ENCODE peak calls at places on chromosomes 1 and 21, in five cellular contexts. One of them, this sample, is unnamed.

GRCh38 chr1:108017698-108018097 is 52.7 kb upstream of the VAV3 start:
- DNase-seq in fibroblast of mammary gland: peak
- DNase-seq in caudate nucleus: no peak
- DNase-seq in renal cortical epithelial cell: peak
- DNase-seq in activated CD4-positive, alpha-beta T cell treated with anti-CD3 and anti-CD28 coated beads for 48 hours: no peak
- DNase-seq in this sample: no peak

GRCh38 chr1:25568834-25569598 is 25.6 kb downstream of the LDLRAP1 start:
- DNase-seq in fibroblast of mammary gland: peak
- DNase-seq in caudate nucleus: no peak
- DNase-seq in renal cortical epithelial cell: no peak
- DNase-seq in activated CD4-positive, alpha-beta T cell treated with anti-CD3 and anti-CD28 coated beads for 48 hours: peak
- DNase-seq in this sample: no peak

GRCh38 chr1:21766210-21766609 is 16.7 kb downstream of the USP48 start:
- DNase-seq in fibroblast of mammary gland: no peak
- DNase-seq in caudate nucleus: no peak
- DNase-seq in renal cortical epithelial cell: no peak
- DNase-seq in activated CD4-positive, alpha-beta T cell treated with anti-CD3 and anti-CD28 coated beads for 48 hours: no peak
- DNase-seq in this sample: no peak

GRCh38 chr1:23657659-23658275 is 33.8 kb upstream of the RPL11 start:
- DNase-seq in fibroblast of mammary gland: peak
- DNase-seq in caudate nucleus: no peak
- DNase-seq in renal cortical epithelial cell: peak
- DNase-seq in activated CD4-positive, alpha-beta T cell treated with anti-CD3 and anti-CD28 coated beads for 48 hours: peak
- DNase-seq in this sample: no peak

GRCh38 chr21:33685613-33686197 is 43.4 kb downstream of the ITSN1 start:
- DNase-seq in fibroblast of mammary gland: peak
- DNase-seq in caudate nucleus: no peak
- DNase-seq in renal cortical epithelial cell: peak
- DNase-seq in activated CD4-positive, alpha-beta T cell treated with anti-CD3 and anti-CD28 coated beads for 48 hours: no peak
- DNase-seq in this sample: no peak

GRCh38 chr1:165886988-165887387 is 59.6 kb downstream of the UCK2 start:
- DNase-seq in fibroblast of mammary gland: no peak
- DNase-seq in caudate nucleus: no peak
- DNase-seq in renal cortical epithelial cell: peak
- DNase-seq in activated CD4-positive, alpha-beta T cell treated with anti-CD3 and anti-CD28 coated beads for 48 hours: no peak
- DNase-seq in this sample: no peak

GRCh38 chr1:19484793-19485361 is 462 bp downstream of the CAPZB start:
- DNase-seq in fibroblast of mammary gland: no peak
- DNase-seq in caudate nucleus: no peak
- DNase-seq in renal cortical epithelial cell: no peak
- DNase-seq in activated CD4-positive, alpha-beta T cell treated with anti-CD3 and anti-CD28 coated beads for 48 hours: peak
- DNase-seq in this sample: no peak

GRCh38 chr1:59678065-59678808 is 136.5 kb upstream of the HOOK1 start:
- DNase-seq in fibroblast of mammary gland: no peak
- DNase-seq in caudate nucleus: no peak
- DNase-seq in renal cortical epithelial cell: no peak
- DNase-seq in activated CD4-positive, alpha-beta T cell treated with anti-CD3 and anti-CD28 coated beads for 48 hours: no peak
- DNase-seq in this sample: no peak

GRCh38 chr1:193569696-193570269 is 383.4 kb upstream of the B3GALT2 start:
- DNase-seq in fibroblast of mammary gland: peak
- DNase-seq in caudate nucleus: no peak
- DNase-seq in renal cortical epithelial cell: peak
- DNase-seq in activated CD4-positive, alpha-beta T cell treated with anti-CD3 and anti-CD28 coated beads for 48 hours: no peak
- DNase-seq in this sample: no peak

GRCh38 chr1:45421935-45422334 is 69.0 kb downstream of the TESK2 start:
- DNase-seq in fibroblast of mammary gland: no peak
- DNase-seq in caudate nucleus: no peak
- DNase-seq in renal cortical epithelial cell: no peak
- DNase-seq in activated CD4-positive, alpha-beta T cell treated with anti-CD3 and anti-CD28 coated beads for 48 hours: no peak
- DNase-seq in this sample: no peak

GRCh38 chr1:11145741-11146140 is 43.4 kb upstream of the ANGPTL7 start:
- DNase-seq in fibroblast of mammary gland: no peak
- DNase-seq in caudate nucleus: no peak
- DNase-seq in renal cortical epithelial cell: no peak
- DNase-seq in activated CD4-positive, alpha-beta T cell treated with anti-CD3 and anti-CD28 coated beads for 48 hours: no peak
- DNase-seq in this sample: no peak

GRCh38 chr1:171940373-171940772 is 99.1 kb downstream of the DNM3 start:
- DNase-seq in fibroblast of mammary gland: peak
- DNase-seq in caudate nucleus: no peak
- DNase-seq in renal cortical epithelial cell: peak
- DNase-seq in activated CD4-positive, alpha-beta T cell treated with anti-CD3 and anti-CD28 coated beads for 48 hours: no peak
- DNase-seq in this sample: no peak

GRCh38 chr21:35120631-35121180 is 71.6 kb upstream of the RUNX1 start:
- DNase-seq in fibroblast of mammary gland: no peak
- DNase-seq in caudate nucleus: no peak
- DNase-seq in renal cortical epithelial cell: no peak
- DNase-seq in activated CD4-positive, alpha-beta T cell treated with anti-CD3 and anti-CD28 coated beads for 48 hours: no peak
- DNase-seq in this sample: no peak

GRCh38 chr1:203628997-203629508 is 2.4 kb downstream of the ATP2B4 start:
- DNase-seq in fibroblast of mammary gland: no peak
- DNase-seq in caudate nucleus: no peak
- DNase-seq in renal cortical epithelial cell: no peak
- DNase-seq in activated CD4-positive, alpha-beta T cell treated with anti-CD3 and anti-CD28 coated beads for 48 hours: no peak
- DNase-seq in this sample: no peak

GRCh38 chr1:55259906-55260608 is 44.9 kb upstream of the USP24 start:
- DNase-seq in fibroblast of mammary gland: no peak
- DNase-seq in caudate nucleus: no peak
- DNase-seq in renal cortical epithelial cell: no peak
- DNase-seq in activated CD4-positive, alpha-beta T cell treated with anti-CD3 and anti-CD28 coated beads for 48 hours: no peak
- DNase-seq in this sample: no peak

GRCh38 chr1:174999926-175000696 is at the start of gene CACYBP:
- DNase-seq in fibroblast of mammary gland: peak
- DNase-seq in caudate nucleus: no peak
- DNase-seq in renal cortical epithelial cell: peak
- DNase-seq in activated CD4-positive, alpha-beta T cell treated with anti-CD3 and anti-CD28 coated beads for 48 hours: peak
- DNase-seq in this sample: peak

GRCh38 chr1:197600751-197601150 is 174.5 kb downstream of the DENND1B start:
- DNase-seq in fibroblast of mammary gland: no peak
- DNase-seq in caudate nucleus: no peak
- DNase-seq in renal cortical epithelial cell: no peak
- DNase-seq in activated CD4-positive, alpha-beta T cell treated with anti-CD3 and anti-CD28 coated beads for 48 hours: no peak
- DNase-seq in this sample: no peak

GRCh38 chr1:183554577-183554976 is 35.7 kb downstream of the NCF2 start:
- DNase-seq in fibroblast of mammary gland: no peak
- DNase-seq in caudate nucleus: no peak
- DNase-seq in renal cortical epithelial cell: no peak
- DNase-seq in activated CD4-positive, alpha-beta T cell treated with anti-CD3 and anti-CD28 coated beads for 48 hours: no peak
- DNase-seq in this sample: no peak

GRCh38 chr1:218344814-218345672 is at the start of gene TGFB2:
- DNase-seq in fibroblast of mammary gland: peak
- DNase-seq in caudate nucleus: peak
- DNase-seq in renal cortical epithelial cell: peak
- DNase-seq in activated CD4-positive, alpha-beta T cell treated with anti-CD3 and anti-CD28 coated beads for 48 hours: peak
- DNase-seq in this sample: peak

GRCh38 chr1:21764615-21765423 is 18.1 kb downstream of the USP48 start:
- DNase-seq in fibroblast of mammary gland: peak
- DNase-seq in caudate nucleus: no peak
- DNase-seq in renal cortical epithelial cell: peak
- DNase-seq in activated CD4-positive, alpha-beta T cell treated with anti-CD3 and anti-CD28 coated beads for 48 hours: peak
- DNase-seq in this sample: peak

GRCh38 chr1:181189691-181190361 is 101.3 kb downstream of the IER5 start:
- DNase-seq in fibroblast of mammary gland: peak
- DNase-seq in caudate nucleus: peak
- DNase-seq in renal cortical epithelial cell: peak
- DNase-seq in activated CD4-positive, alpha-beta T cell treated with anti-CD3 and anti-CD28 coated beads for 48 hours: peak
- DNase-seq in this sample: peak

GRCh38 chr1:76491737-76492136 is 375.5 kb upstream of the ST6GALNAC5 start:
- DNase-seq in fibroblast of mammary gland: no peak
- DNase-seq in caudate nucleus: no peak
- DNase-seq in renal cortical epithelial cell: no peak
- DNase-seq in activated CD4-positive, alpha-beta T cell treated with anti-CD3 and anti-CD28 coated beads for 48 hours: no peak
- DNase-seq in this sample: no peak

GRCh38 chr1:168799918-168800605 is 71.1 kb upstream of the DPT start:
- DNase-seq in fibroblast of mammary gland: no peak
- DNase-seq in caudate nucleus: no peak
- DNase-seq in renal cortical epithelial cell: peak
- DNase-seq in activated CD4-positive, alpha-beta T cell treated with anti-CD3 and anti-CD28 coated beads for 48 hours: no peak
- DNase-seq in this sample: no peak

GRCh38 chr1:41028034-41028642 is 6.6 kb upstream of the SLFNL1 start:
- DNase-seq in fibroblast of mammary gland: no peak
- DNase-seq in caudate nucleus: no peak
- DNase-seq in renal cortical epithelial cell: no peak
- DNase-seq in activated CD4-positive, alpha-beta T cell treated with anti-CD3 and anti-CD28 coated beads for 48 hours: no peak
- DNase-seq in this sample: no peak

GRCh38 chr1:94543893-94544635 is 2.5 kb upstream of the F3 start:
- DNase-seq in fibroblast of mammary gland: peak
- DNase-seq in caudate nucleus: no peak
- DNase-seq in renal cortical epithelial cell: no peak
- DNase-seq in activated CD4-positive, alpha-beta T cell treated with anti-CD3 and anti-CD28 coated beads for 48 hours: no peak
- DNase-seq in this sample: no peak

GRCh38 chr1:19315378-19316206 is 3.5 kb downstream of the SLC66A1 start:
- DNase-seq in fibroblast of mammary gland: peak
- DNase-seq in caudate nucleus: no peak
- DNase-seq in renal cortical epithelial cell: peak
- DNase-seq in activated CD4-positive, alpha-beta T cell treated with anti-CD3 and anti-CD28 coated beads for 48 hours: no peak
- DNase-seq in this sample: no peak

GRCh38 chr21:19109694-19110093 is 706.1 kb upstream of the TMPRSS15 start:
- DNase-seq in fibroblast of mammary gland: no peak
- DNase-seq in caudate nucleus: no peak
- DNase-seq in renal cortical epithelial cell: no peak
- DNase-seq in activated CD4-positive, alpha-beta T cell treated with anti-CD3 and anti-CD28 coated beads for 48 hours: no peak
- DNase-seq in this sample: no peak

GRCh38 chr1:162930532-162931438 is 69.8 kb upstream of the CCDC190 start:
- DNase-seq in fibroblast of mammary gland: no peak
- DNase-seq in caudate nucleus: no peak
- DNase-seq in renal cortical epithelial cell: no peak
- DNase-seq in activated CD4-positive, alpha-beta T cell treated with anti-CD3 and anti-CD28 coated beads for 48 hours: no peak
- DNase-seq in this sample: no peak

GRCh38 chr1:163174524-163175437 is 27.9 kb downstream of the RGS5 start:
- DNase-seq in fibroblast of mammary gland: peak
- DNase-seq in caudate nucleus: peak
- DNase-seq in renal cortical epithelial cell: peak
- DNase-seq in activated CD4-positive, alpha-beta T cell treated with anti-CD3 and anti-CD28 coated beads for 48 hours: peak
- DNase-seq in this sample: peak

GRCh38 chr1:213687802-213688201 is 300.0 kb upstream of the PROX1 start:
- DNase-seq in fibroblast of mammary gland: no peak
- DNase-seq in caudate nucleus: no peak
- DNase-seq in renal cortical epithelial cell: no peak
- DNase-seq in activated CD4-positive, alpha-beta T cell treated with anti-CD3 and anti-CD28 coated beads for 48 hours: no peak
- DNase-seq in this sample: no peak

GRCh38 chr21:43866233-43866632 is 1.2 kb downstream of the AGPAT3 start:
- DNase-seq in fibroblast of mammary gland: peak
- DNase-seq in caudate nucleus: no peak
- DNase-seq in renal cortical epithelial cell: no peak
- DNase-seq in activated CD4-positive, alpha-beta T cell treated with anti-CD3 and anti-CD28 coated beads for 48 hours: peak
- DNase-seq in this sample: peak

GRCh38 chr1:229841230-229841629 is 215.2 kb downstream of the URB2 start:
- DNase-seq in fibroblast of mammary gland: no peak
- DNase-seq in caudate nucleus: no peak
- DNase-seq in renal cortical epithelial cell: no peak
- DNase-seq in activated CD4-positive, alpha-beta T cell treated with anti-CD3 and anti-CD28 coated beads for 48 hours: no peak
- DNase-seq in this sample: no peak

GRCh38 chr1:164629971-164630370 is 71.0 kb downstream of the PBX1 start:
- DNase-seq in fibroblast of mammary gland: peak
- DNase-seq in caudate nucleus: no peak
- DNase-seq in renal cortical epithelial cell: no peak
- DNase-seq in activated CD4-positive, alpha-beta T cell treated with anti-CD3 and anti-CD28 coated beads for 48 hours: no peak
- DNase-seq in this sample: no peak

GRCh38 chr1:183687546-183688279 is 34.6 kb upstream of the APOBEC4 start:
- DNase-seq in fibroblast of mammary gland: peak
- DNase-seq in caudate nucleus: no peak
- DNase-seq in renal cortical epithelial cell: no peak
- DNase-seq in activated CD4-positive, alpha-beta T cell treated with anti-CD3 and anti-CD28 coated beads for 48 hours: no peak
- DNase-seq in this sample: no peak

GRCh38 chr1:61640531-61641125 is 84.3 kb downstream of the TM2D1 start:
- DNase-seq in fibroblast of mammary gland: peak
- DNase-seq in caudate nucleus: no peak
- DNase-seq in renal cortical epithelial cell: no peak
- DNase-seq in activated CD4-positive, alpha-beta T cell treated with anti-CD3 and anti-CD28 coated beads for 48 hours: peak
- DNase-seq in this sample: no peak

GRCh38 chr21:42032968-42033367 is 22.8 kb upstream of the ZBTB21 start:
- DNase-seq in fibroblast of mammary gland: no peak
- DNase-seq in caudate nucleus: no peak
- DNase-seq in renal cortical epithelial cell: no peak
- DNase-seq in activated CD4-positive, alpha-beta T cell treated with anti-CD3 and anti-CD28 coated beads for 48 hours: no peak
- DNase-seq in this sample: no peak

GRCh38 chr21:40562603-40563002 is 284.4 kb downstream of the DSCAM start:
- DNase-seq in fibroblast of mammary gland: no peak
- DNase-seq in caudate nucleus: no peak
- DNase-seq in renal cortical epithelial cell: no peak
- DNase-seq in activated CD4-positive, alpha-beta T cell treated with anti-CD3 and anti-CD28 coated beads for 48 hours: no peak
- DNase-seq in this sample: no peak

GRCh38 chr1:10598088-10598712 is 123.5 kb downstream of the PEX14 start:
- DNase-seq in fibroblast of mammary gland: no peak
- DNase-seq in caudate nucleus: no peak
- DNase-seq in renal cortical epithelial cell: no peak
- DNase-seq in activated CD4-positive, alpha-beta T cell treated with anti-CD3 and anti-CD28 coated beads for 48 hours: no peak
- DNase-seq in this sample: peak

GRCh38 chr1:167714098-167714850 is 7.5 kb upstream of the MPZL1 start:
- DNase-seq in fibroblast of mammary gland: peak
- DNase-seq in caudate nucleus: peak
- DNase-seq in renal cortical epithelial cell: peak
- DNase-seq in activated CD4-positive, alpha-beta T cell treated with anti-CD3 and anti-CD28 coated beads for 48 hours: peak
- DNase-seq in this sample: peak